ENCODE peak calls at places on chromosomes 11 and 22, in seven cellular contexts. L, H, C, T, X, G and Y are unnamed samples.

GRCh38 chr11:124762077-124762623 is at the start of gene ESAM:
- DNase-seq in G (no peak), T (peak; percentile 50), H (no peak), C (peak; percentile 35), L (no peak), X (no peak), Y (no peak)

GRCh38 chr11:70495351-70496310 is 97.3 kb downstream of the CTTN start:
- DNase-seq in C (no peak), H (no peak), L (no peak), X (no peak), G (no peak), T (peak; percentile 89), Y (no peak)

GRCh38 chr11:94295534-94295933 is 8.8 kb upstream of the IZUMO1R start:
- DNase-seq in L (no peak), C (no peak), T (no peak), G (no peak), H (no peak), X (no peak), Y (no peak)

GRCh38 chr22:35424761-35425160 is 24.8 kb downstream of the MCM5 start:
- DNase-seq in L (no peak), C (no peak), H (no peak), X (no peak), G (no peak), T (no peak), Y (no peak)

GRCh38 chr11:128687321-128687720 is 6.6 kb upstream of the FLI1 start:
- DNase-seq in C (no peak), G (no peak), X (no peak), T (no peak), L (no peak), H (no peak), Y (no peak)

GRCh38 chr11:94305146-94305545 is 766 bp downstream of the IZUMO1R start:
- DNase-seq in H (peak; percentile 40), X (no peak), L (no peak), T (no peak), C (no peak), G (no peak), Y (no peak)

GRCh38 chr11:101863361-101863760 is 51.4 kb upstream of the CEP126 start:
- DNase-seq in C (no peak), G (no peak), T (no peak), L (no peak), X (no peak), H (no peak), Y (no peak)

GRCh38 chr22:19644314-19645223 is 69.7 kb upstream of the SEPTIN5 start:
- DNase-seq in G (no peak), H (peak; percentile 32), T (no peak), X (no peak), C (no peak), L (no peak), Y (no peak)

GRCh38 chr22:29427176-29427760 is 11.1 kb upstream of the RFPL1 start:
- DNase-seq in C (no peak), G (no peak), L (no peak), H (no peak), X (no peak), T (no peak), Y (no peak)

GRCh38 chr11:126585388-126586302 is 230.2 kb downstream of the ST3GAL4 start:
- DNase-seq in T (peak; percentile 94), L (peak; percentile 82), X (peak; percentile 30), C (no peak), G (peak; percentile 83), H (peak; percentile 76), Y (no peak)

GRCh38 chr22:26702906-26703830 is 45.8 kb downstream of the MIAT start:
- DNase-seq in T (no peak), C (no peak), X (no peak), H (no peak), G (no peak), L (no peak), Y (no peak)

GRCh38 chr22:38936562-38936961 is 20.8 kb upstream of the APOBEC3A start:
- DNase-seq in C (no peak), X (no peak), T (no peak), L (no peak), G (no peak), H (no peak), Y (no peak)